ENCODE peak calls at places on chromosomes 1 and 21, in six cellular contexts. N, H, L, G, A and E are unnamed samples.

GRCh38 chr1:161164901-161165620 is 1.2 kb upstream of the PPOX start:
- DNase-seq in N (no peak), A (no peak), G (no peak), H (no peak), L (no peak), E (no peak)

GRCh38 chr21:29423051-29423450 is 124.3 kb downstream of the BACH1 start:
- DNase-seq in H (no peak), A (no peak), G (no peak), N (no peak), L (no peak), E (no peak)

GRCh38 chr1:25140073-25140797 is 92.1 kb downstream of the SYF2 start:
- DNase-seq in N (no peak), L (no peak), H (no peak), A (no peak), G (no peak), E (no peak)

GRCh38 chr1:113931456-113931855 is 2.3 kb downstream of the HIPK1 start:
- DNase-seq in N (no peak), H (no peak), G (no peak), A (no peak), L (no peak), E (no peak)

GRCh38 chr1:104932030-104932915 is 1182.6 kb downstream of the AMY1C start:
- DNase-seq in G (no peak), L (no peak), A (no peak), H (no peak), N (no peak), E (no peak)

GRCh38 chr1:43951021-43951985 is 4.6 kb downstream of the IPO13 start:
- DNase-seq in L (no peak), G (no peak), H (no peak), A (no peak), N (no peak), E (no peak)

GRCh38 chr1:223341111-223341510 is 22.9 kb downstream of the SUSD4 start:
- DNase-seq in L (peak; percentile 61), A (no peak), H (no peak), N (no peak), G (no peak), E (no peak)

GRCh38 chr1:158248122-158248521 is 6.1 kb upstream of the CD1A start:
- DNase-seq in L (no peak), G (no peak), N (no peak), A (no peak), H (no peak), E (no peak)

GRCh38 chr1:178739285-178740045 is 14.4 kb downstream of the RALGPS2 start:
- DNase-seq in G (no peak), H (no peak), N (no peak), L (no peak), A (no peak), E (no peak)

GRCh38 chr1:47621483-47621882 is 183.6 kb downstream of the FOXD2 start:
- DNase-seq in N (no peak), G (no peak), H (no peak), A (no peak), L (no peak), E (no peak)

GRCh38 chr21:39674794-39675193 is 62.1 kb downstream of the B3GALT5 start:
- DNase-seq in G (no peak), L (no peak), H (no peak), A (no peak), N (no peak), E (no peak)

GRCh38 chr21:39675595-39675994 is 62.9 kb downstream of the B3GALT5 start:
- DNase-seq in H (no peak), L (no peak), G (no peak), A (no peak), N (no peak), E (no peak)

GRCh38 chr21:39673736-39674135 is 61.0 kb downstream of the B3GALT5 start:
- DNase-seq in N (no peak), A (no peak), L (no peak), G (no peak), H (no peak), E (no peak)

GRCh38 chr21:39673163-39673562 is 60.4 kb downstream of the B3GALT5 start:
- DNase-seq in H (no peak), A (no peak), G (no peak), N (no peak), L (no peak), E (no peak)

GRCh38 chr21:39676054-39676771 is 63.5 kb downstream of the B3GALT5 start:
- DNase-seq in N (no peak), H (no peak), L (peak; percentile 31), G (no peak), A (no peak), E (no peak)
- TF ChIP-seq CTCF in N (no peak), H (no peak), L (peak; percentile 13), G (no peak), A (no peak), E (no peak)

GRCh38 chr21:14383596-14384210 is 757 bp upstream of the HSPA13 start:
- DNase-seq in L (no peak), H (no peak), N (no peak), G (no peak), A (peak; percentile 10), E (no peak)

GRCh38 chr21:14388282-14388681 is 5.3 kb upstream of the HSPA13 start:
- DNase-seq in G (no peak), A (no peak), H (no peak), N (no peak), L (no peak), E (no peak)

GRCh38 chr21:14382486-14382834 is 486 bp downstream of the HSPA13 start:
- DNase-seq in N (no peak), H (no peak), A (no peak), G (no peak), L (no peak), E (no peak)

GRCh38 chr21:14384453-14384852 is 1.5 kb upstream of the HSPA13 start:
- DNase-seq in L (no peak), A (no peak), G (no peak), H (no peak), N (no peak), E (no peak)

GRCh38 chr21:14382835-14383595 is at the start of gene HSPA13:
- DNase-seq in L (peak; percentile 100), A (peak; percentile 98), H (peak; percentile 99), G (peak; percentile 97), N (peak; percentile 97), E (peak; percentile 97)
- TF ChIP-seq CTCF in L (no peak), A (no peak), H (no peak), G (no peak), N (peak; percentile 39), E (peak; percentile 30)

DNA sequence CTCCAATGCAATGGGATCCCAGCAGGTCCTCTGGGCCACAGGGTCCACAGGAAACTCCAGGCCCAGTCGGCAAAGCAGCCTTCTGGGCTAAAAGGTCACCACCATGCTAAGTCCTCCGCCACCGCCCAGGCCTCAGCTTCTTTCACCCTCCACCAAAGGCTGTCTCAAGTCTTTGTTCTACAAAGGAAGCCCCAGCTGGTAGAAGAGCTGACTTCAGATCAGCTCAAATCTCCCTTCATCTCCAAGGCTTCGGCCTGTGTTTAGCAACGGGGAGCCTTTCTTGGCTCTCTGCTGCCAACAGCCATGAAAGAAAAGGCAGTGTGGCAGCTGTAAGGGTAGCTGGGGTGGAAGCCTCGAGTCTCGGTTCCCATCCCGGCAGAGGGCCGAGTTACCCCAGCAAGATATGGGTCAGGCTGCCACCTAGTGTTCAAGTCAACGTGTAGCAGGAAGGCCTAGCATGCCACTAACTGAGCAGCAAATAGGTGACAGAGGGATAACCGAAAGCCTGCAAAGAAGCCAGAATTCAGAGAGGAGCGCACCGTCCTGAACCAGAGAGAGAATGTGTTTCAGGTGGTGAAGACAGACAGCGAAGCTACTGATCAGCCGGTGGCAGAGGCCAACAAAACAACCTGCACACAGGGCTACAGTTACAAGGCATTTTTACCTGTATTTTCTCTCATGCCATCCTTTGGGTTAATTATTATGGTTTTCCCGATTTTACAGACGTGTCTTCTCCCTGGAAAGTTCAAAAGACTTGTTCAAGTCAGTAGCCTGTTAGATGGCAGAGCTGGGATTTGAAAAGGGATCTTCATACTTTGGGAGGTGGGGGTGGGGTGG is 26.8 kb upstream of the CRNN start:
- DNase-seq in A (no peak), G (peak; percentile 51), N (no peak), H (peak; percentile 38), L (peak; percentile 50), E (no peak)
- TF ChIP-seq CTCF in A (peak; percentile 60), G (peak; percentile 75), N (peak; percentile 41), H (peak; percentile 58), L (peak; percentile 87), E (peak; percentile 11)

GRCh38 chr1:21781971-21782867 is 730 bp downstream of the USP48 start:
- DNase-seq in H (no peak), L (no peak), A (no peak), G (peak; percentile 25), N (peak; percentile 26), E (no peak)
- TF ChIP-seq CTCF in H (peak; percentile 3), L (peak; percentile 35), A (peak; percentile 12), G (no peak), N (no peak), E (no peak)

DNA sequence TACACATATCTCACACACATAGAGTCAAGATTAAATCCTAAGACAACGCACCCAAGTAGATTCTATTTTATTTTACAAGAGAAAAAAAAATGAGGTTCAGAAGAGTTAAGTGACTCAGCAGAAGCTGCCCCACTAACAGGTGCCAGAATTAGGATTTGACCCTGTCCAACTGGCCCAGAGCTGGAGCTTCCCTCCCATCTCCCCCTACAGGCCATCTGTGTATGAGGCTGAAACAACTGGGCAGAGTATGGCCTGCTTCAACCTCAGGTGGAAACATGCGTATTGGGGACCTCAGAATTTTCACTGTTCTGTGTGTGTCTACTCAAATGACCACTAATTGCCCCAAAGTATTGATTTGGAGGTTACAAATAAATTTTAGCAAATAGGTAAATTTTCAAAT is 29.9 kb downstream of the PSMG1 start:
- DNase-seq in G (no peak), A (no peak), L (no peak), N (no peak), H (no peak), E (no peak)
- TF ChIP-seq CTCF in G (no peak), A (peak; percentile 60), L (peak; percentile 52), N (peak; percentile 52), H (no peak), E (peak; percentile 58)

DNA sequence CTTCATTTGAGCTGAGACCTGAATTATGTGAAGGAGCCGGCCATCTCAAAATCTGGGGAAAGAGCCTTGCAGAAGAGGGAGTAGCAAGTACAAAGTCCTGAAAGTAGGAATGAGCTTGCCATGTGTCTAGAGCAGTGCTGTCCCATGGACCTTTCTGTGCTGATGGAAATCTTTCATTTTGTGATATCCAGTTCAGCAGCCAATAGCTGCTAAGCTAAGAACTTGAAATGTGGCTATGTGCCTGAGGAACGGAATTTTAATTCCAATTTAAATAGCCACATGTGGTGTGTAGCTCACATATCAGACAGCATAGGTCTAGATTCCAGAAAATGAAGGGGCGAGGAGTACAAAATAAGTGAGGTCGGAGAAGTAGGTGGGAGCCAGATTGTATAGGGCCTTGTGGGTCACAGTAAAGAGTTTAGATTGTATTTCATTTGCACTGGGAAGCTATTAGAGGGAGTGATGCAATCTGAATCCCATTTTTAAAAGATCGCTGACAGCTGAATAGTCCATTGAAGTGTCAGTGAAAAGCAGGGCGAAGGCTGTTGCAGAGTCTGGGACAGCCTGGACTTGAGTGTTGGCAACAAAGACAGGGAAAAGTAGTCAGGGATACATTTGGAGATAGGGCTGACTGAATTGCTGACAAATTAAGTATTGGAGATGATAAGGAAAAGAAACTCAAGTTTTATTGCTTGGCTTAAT is 80.3 kb downstream of the TMEM200B start:
- DNase-seq in L (no peak), G (no peak), A (no peak), H (no peak), N (no peak), E (no peak)
- TF ChIP-seq CTCF in L (no peak), G (no peak), A (no peak), H (no peak), N (no peak), E (no peak)

GRCh38 chr1:109718495-109718894 is 6.4 kb downstream of the GSTM5 start:
- DNase-seq in H (no peak), L (no peak), N (no peak), A (no peak), G (no peak), E (no peak)
- TF ChIP-seq CTCF in H (no peak), L (peak; percentile 40), N (no peak), A (no peak), G (no peak), E (peak; percentile 23)